ENCODE peak calls at places on chromosomes 1 and 21, in seven cellular contexts. One of them, this sample, is unnamed.

GRCh38 chr21:44434568-44434925 is 20.8 kb upstream of the LRRC3 start:
- DNase-seq in activated gamma-delta T cell treated with anti-CD3 and anti-CD28 coated beads, Interleukin-2, amount 50 U/mL, for 16 hours: no peak
- DNase-seq in T-helper 9 cell: no peak
- DNase-seq in omental fat pad: no peak
- DNase-seq in AG20443: no peak
- DNase-seq in uterus: no peak
- DNase-seq in fibroblast of gingiva: no peak
- DNase-seq in this sample: no peak

GRCh38 chr1:181482521-181483083 is 715 bp upstream of the CACNA1E start:
- DNase-seq in fibroblast of gingiva: no peak
- DNase-seq in uterus: no peak
- DNase-seq in omental fat pad: no peak
- DNase-seq in activated gamma-delta T cell treated with anti-CD3 and anti-CD28 coated beads, Interleukin-2, amount 50 U/mL, for 16 hours: no peak
- DNase-seq in AG20443: peak
- DNase-seq in T-helper 9 cell: no peak
- DNase-seq in this sample: no peak

GRCh38 chr21:42162831-42163510 is 56.0 kb upstream of the ABCG1 start:
- DNase-seq in AG20443: no peak
- DNase-seq in omental fat pad: no peak
- DNase-seq in uterus: no peak
- DNase-seq in activated gamma-delta T cell treated with anti-CD3 and anti-CD28 coated beads, Interleukin-2, amount 50 U/mL, for 16 hours: no peak
- DNase-seq in T-helper 9 cell: no peak
- DNase-seq in fibroblast of gingiva: no peak
- DNase-seq in this sample: no peak

GRCh38 chr1:3594706-3595377 is 16.5 kb downstream of the MEGF6 start:
- DNase-seq in omental fat pad: no peak
- DNase-seq in T-helper 9 cell: no peak
- DNase-seq in fibroblast of gingiva: no peak
- DNase-seq in AG20443: peak
- DNase-seq in uterus: no peak
- DNase-seq in activated gamma-delta T cell treated with anti-CD3 and anti-CD28 coated beads, Interleukin-2, amount 50 U/mL, for 16 hours: no peak
- DNase-seq in this sample: no peak

GRCh38 chr1:176434200-176434599 is 28.8 kb upstream of the PAPPA2 start:
- DNase-seq in activated gamma-delta T cell treated with anti-CD3 and anti-CD28 coated beads, Interleukin-2, amount 50 U/mL, for 16 hours: no peak
- DNase-seq in AG20443: no peak
- DNase-seq in fibroblast of gingiva: no peak
- DNase-seq in omental fat pad: no peak
- DNase-seq in T-helper 9 cell: no peak
- DNase-seq in uterus: no peak
- DNase-seq in this sample: no peak

GRCh38 chr21:39441502-39442475 is 3.8 kb downstream of the LCA5L start:
- DNase-seq in omental fat pad: no peak
- DNase-seq in uterus: no peak
- DNase-seq in activated gamma-delta T cell treated with anti-CD3 and anti-CD28 coated beads, Interleukin-2, amount 50 U/mL, for 16 hours: no peak
- DNase-seq in AG20443: peak
- DNase-seq in T-helper 9 cell: peak
- DNase-seq in fibroblast of gingiva: peak
- DNase-seq in this sample: no peak

GRCh38 chr1:34970829-34971228 is 14.3 kb downstream of the TMEM35B start:
- DNase-seq in fibroblast of gingiva: no peak
- DNase-seq in uterus: no peak
- DNase-seq in T-helper 9 cell: no peak
- DNase-seq in activated gamma-delta T cell treated with anti-CD3 and anti-CD28 coated beads, Interleukin-2, amount 50 U/mL, for 16 hours: no peak
- DNase-seq in AG20443: no peak
- DNase-seq in omental fat pad: no peak
- DNase-seq in this sample: no peak

GRCh38 chr1:97806996-97807395 is 113.8 kb downstream of the DPYD start:
- DNase-seq in AG20443: no peak
- DNase-seq in uterus: no peak
- DNase-seq in activated gamma-delta T cell treated with anti-CD3 and anti-CD28 coated beads, Interleukin-2, amount 50 U/mL, for 16 hours: no peak
- DNase-seq in T-helper 9 cell: no peak
- DNase-seq in omental fat pad: no peak
- DNase-seq in fibroblast of gingiva: peak
- DNase-seq in this sample: no peak

GRCh38 chr1:36328713-36329112 is 5.3 kb upstream of the EVA1B start:
- DNase-seq in uterus: no peak
- DNase-seq in AG20443: no peak
- DNase-seq in omental fat pad: no peak
- DNase-seq in fibroblast of gingiva: no peak
- DNase-seq in activated gamma-delta T cell treated with anti-CD3 and anti-CD28 coated beads, Interleukin-2, amount 50 U/mL, for 16 hours: no peak
- DNase-seq in T-helper 9 cell: no peak
- DNase-seq in this sample: no peak

This sample was measured in thoracic aorta.